ENCODE peak calls at places on chromosomes 7 and 10, in nine cellular contexts. One of them, this sample, is unnamed.

GRCh38 chr10:93542358-93542791 is 24.1 kb upstream of the FFAR4 start:
- DNase-seq in GM04504: no peak
- DNase-seq in effector memory CD8-positive, alpha-beta T cell: no peak
- DNase-seq in HEK293T: no peak
- DNase-seq in activated naive CD4-positive, alpha-beta T cell treated with anti-CD3 and anti-CD28 coated beads, Interleukin-2, amount 10 ng/mL, durations not matched to agents 7 days and 5 days: no peak
- DNase-seq in cardiac fibroblast: peak
- DNase-seq in iris pigment epithelial cell: no peak
- DNase-seq in spleen: no peak
- DNase-seq in upper lobe of right lung: no peak
- DNase-seq in this sample: peak

GRCh38 chr10:43307306-43307705 is 40.4 kb upstream of the RASGEF1A start:
- DNase-seq in HEK293T: no peak
- DNase-seq in iris pigment epithelial cell: no peak
- DNase-seq in upper lobe of right lung: no peak
- DNase-seq in GM04504: no peak
- DNase-seq in effector memory CD8-positive, alpha-beta T cell: no peak
- DNase-seq in spleen: no peak
- DNase-seq in cardiac fibroblast: no peak
- DNase-seq in activated naive CD4-positive, alpha-beta T cell treated with anti-CD3 and anti-CD28 coated beads, Interleukin-2, amount 10 ng/mL, durations not matched to agents 7 days and 5 days: no peak
- DNase-seq in this sample: no peak

GRCh38 chr7:128178611-128179010 is 62.5 kb upstream of the LEP start:
- DNase-seq in activated naive CD4-positive, alpha-beta T cell treated with anti-CD3 and anti-CD28 coated beads, Interleukin-2, amount 10 ng/mL, durations not matched to agents 7 days and 5 days: no peak
- DNase-seq in spleen: no peak
- DNase-seq in GM04504: no peak
- DNase-seq in effector memory CD8-positive, alpha-beta T cell: no peak
- DNase-seq in iris pigment epithelial cell: no peak
- DNase-seq in upper lobe of right lung: no peak
- DNase-seq in cardiac fibroblast: no peak
- DNase-seq in HEK293T: no peak
- DNase-seq in this sample: no peak

GRCh38 chr10:86649471-86650150 is 4.7 kb upstream of the OPN4 start:
- DNase-seq in upper lobe of right lung: no peak
- DNase-seq in HEK293T: no peak
- DNase-seq in spleen: peak
- DNase-seq in activated naive CD4-positive, alpha-beta T cell treated with anti-CD3 and anti-CD28 coated beads, Interleukin-2, amount 10 ng/mL, durations not matched to agents 7 days and 5 days: peak
- DNase-seq in GM04504: no peak
- DNase-seq in cardiac fibroblast: no peak
- DNase-seq in effector memory CD8-positive, alpha-beta T cell: no peak
- DNase-seq in iris pigment epithelial cell: no peak
- DNase-seq in this sample: no peak

GRCh38 chr10:44993922-44994751 is 6.6 kb upstream of the ZNF22 start:
- DNase-seq in activated naive CD4-positive, alpha-beta T cell treated with anti-CD3 and anti-CD28 coated beads, Interleukin-2, amount 10 ng/mL, durations not matched to agents 7 days and 5 days: no peak
- DNase-seq in GM04504: no peak
- DNase-seq in HEK293T: no peak
- DNase-seq in spleen: no peak
- DNase-seq in upper lobe of right lung: no peak
- DNase-seq in iris pigment epithelial cell: peak
- DNase-seq in cardiac fibroblast: peak
- DNase-seq in effector memory CD8-positive, alpha-beta T cell: no peak
- DNase-seq in this sample: peak

GRCh38 chr7:157362729-157363128 is 25.9 kb downstream of the DNAJB6 start:
- DNase-seq in HEK293T: no peak
- DNase-seq in upper lobe of right lung: no peak
- DNase-seq in spleen: no peak
- DNase-seq in activated naive CD4-positive, alpha-beta T cell treated with anti-CD3 and anti-CD28 coated beads, Interleukin-2, amount 10 ng/mL, durations not matched to agents 7 days and 5 days: no peak
- DNase-seq in cardiac fibroblast: no peak
- DNase-seq in iris pigment epithelial cell: no peak
- DNase-seq in GM04504: no peak
- DNase-seq in effector memory CD8-positive, alpha-beta T cell: no peak
- DNase-seq in this sample: no peak

GRCh38 chr7:51269321-51269720 is 47.3 kb downstream of the COBL start:
- DNase-seq in cardiac fibroblast: no peak
- DNase-seq in iris pigment epithelial cell: no peak
- DNase-seq in activated naive CD4-positive, alpha-beta T cell treated with anti-CD3 and anti-CD28 coated beads, Interleukin-2, amount 10 ng/mL, durations not matched to agents 7 days and 5 days: no peak
- DNase-seq in spleen: no peak
- DNase-seq in upper lobe of right lung: no peak
- DNase-seq in HEK293T: no peak
- DNase-seq in effector memory CD8-positive, alpha-beta T cell: no peak
- DNase-seq in GM04504: no peak
- DNase-seq in this sample: no peak

GRCh38 chr10:131657318-131657984 is 243.4 kb upstream of the PPP2R2D start:
- DNase-seq in spleen: peak
- DNase-seq in GM04504: no peak
- DNase-seq in iris pigment epithelial cell: no peak
- DNase-seq in HEK293T: no peak
- DNase-seq in cardiac fibroblast: no peak
- DNase-seq in activated naive CD4-positive, alpha-beta T cell treated with anti-CD3 and anti-CD28 coated beads, Interleukin-2, amount 10 ng/mL, durations not matched to agents 7 days and 5 days: no peak
- DNase-seq in upper lobe of right lung: peak
- DNase-seq in effector memory CD8-positive, alpha-beta T cell: no peak
- DNase-seq in this sample: no peak

GRCh38 chr10:88318803-88319202 is 264.3 kb downstream of the RNLS start:
- DNase-seq in spleen: no peak
- DNase-seq in cardiac fibroblast: no peak
- DNase-seq in HEK293T: peak
- DNase-seq in effector memory CD8-positive, alpha-beta T cell: no peak
- DNase-seq in iris pigment epithelial cell: peak
- DNase-seq in activated naive CD4-positive, alpha-beta T cell treated with anti-CD3 and anti-CD28 coated beads, Interleukin-2, amount 10 ng/mL, durations not matched to agents 7 days and 5 days: peak
- DNase-seq in GM04504: no peak
- DNase-seq in upper lobe of right lung: no peak
- DNase-seq in this sample: no peak

GRCh38 chr10:7111574-7111973 is 299.3 kb downstream of the SFMBT2 start:
- DNase-seq in upper lobe of right lung: no peak
- DNase-seq in iris pigment epithelial cell: peak
- DNase-seq in cardiac fibroblast: peak
- DNase-seq in GM04504: peak
- DNase-seq in effector memory CD8-positive, alpha-beta T cell: no peak
- DNase-seq in activated naive CD4-positive, alpha-beta T cell treated with anti-CD3 and anti-CD28 coated beads, Interleukin-2, amount 10 ng/mL, durations not matched to agents 7 days and 5 days: no peak
- DNase-seq in HEK293T: no peak
- DNase-seq in spleen: no peak
- DNase-seq in this sample: peak

GRCh38 chr10:18195060-18195799 is 55.0 kb downstream of the CACNB2 start:
- DNase-seq in cardiac fibroblast: peak
- DNase-seq in activated naive CD4-positive, alpha-beta T cell treated with anti-CD3 and anti-CD28 coated beads, Interleukin-2, amount 10 ng/mL, durations not matched to agents 7 days and 5 days: no peak
- DNase-seq in HEK293T: no peak
- DNase-seq in spleen: no peak
- DNase-seq in GM04504: no peak
- DNase-seq in upper lobe of right lung: no peak
- DNase-seq in effector memory CD8-positive, alpha-beta T cell: no peak
- DNase-seq in iris pigment epithelial cell: peak
- DNase-seq in this sample: peak

GRCh38 chr7:157080111-157080730 is 58.5 kb upstream of the UBE3C start:
- DNase-seq in iris pigment epithelial cell: no peak
- DNase-seq in effector memory CD8-positive, alpha-beta T cell: no peak
- DNase-seq in GM04504: no peak
- DNase-seq in spleen: peak
- DNase-seq in upper lobe of right lung: no peak
- DNase-seq in cardiac fibroblast: no peak
- DNase-seq in activated naive CD4-positive, alpha-beta T cell treated with anti-CD3 and anti-CD28 coated beads, Interleukin-2, amount 10 ng/mL, durations not matched to agents 7 days and 5 days: no peak
- DNase-seq in HEK293T: no peak
- DNase-seq in this sample: no peak

GRCh38 chr10:3716093-3716492 is 68.9 kb downstream of the KLF6 start:
- DNase-seq in cardiac fibroblast: peak
- DNase-seq in iris pigment epithelial cell: no peak
- DNase-seq in activated naive CD4-positive, alpha-beta T cell treated with anti-CD3 and anti-CD28 coated beads, Interleukin-2, amount 10 ng/mL, durations not matched to agents 7 days and 5 days: no peak
- DNase-seq in spleen: no peak
- DNase-seq in HEK293T: no peak
- DNase-seq in GM04504: no peak
- DNase-seq in upper lobe of right lung: no peak
- DNase-seq in effector memory CD8-positive, alpha-beta T cell: no peak
- DNase-seq in this sample: no peak

GRCh38 chr10:58625070-58625469 is 112.4 kb downstream of the BICC1 start:
- DNase-seq in spleen: no peak
- DNase-seq in activated naive CD4-positive, alpha-beta T cell treated with anti-CD3 and anti-CD28 coated beads, Interleukin-2, amount 10 ng/mL, durations not matched to agents 7 days and 5 days: no peak
- DNase-seq in cardiac fibroblast: peak
- DNase-seq in GM04504: peak
- DNase-seq in upper lobe of right lung: no peak
- DNase-seq in HEK293T: no peak
- DNase-seq in effector memory CD8-positive, alpha-beta T cell: no peak
- DNase-seq in iris pigment epithelial cell: peak
- DNase-seq in this sample: no peak

GRCh38 chr7:87369216-87369615 is 23.8 kb downstream of the CROT start:
- DNase-seq in spleen: no peak
- DNase-seq in cardiac fibroblast: no peak
- DNase-seq in effector memory CD8-positive, alpha-beta T cell: peak
- DNase-seq in iris pigment epithelial cell: no peak
- DNase-seq in HEK293T: no peak
- DNase-seq in GM04504: no peak
- DNase-seq in upper lobe of right lung: no peak
- DNase-seq in activated naive CD4-positive, alpha-beta T cell treated with anti-CD3 and anti-CD28 coated beads, Interleukin-2, amount 10 ng/mL, durations not matched to agents 7 days and 5 days: peak
- DNase-seq in this sample: no peak

GRCh38 chr7:99597762-99598501 is at the start of gene TMEM225B:
- DNase-seq in spleen: no peak
- DNase-seq in GM04504: no peak
- DNase-seq in effector memory CD8-positive, alpha-beta T cell: no peak
- DNase-seq in cardiac fibroblast: no peak
- DNase-seq in HEK293T: no peak
- DNase-seq in activated naive CD4-positive, alpha-beta T cell treated with anti-CD3 and anti-CD28 coated beads, Interleukin-2, amount 10 ng/mL, durations not matched to agents 7 days and 5 days: peak
- DNase-seq in iris pigment epithelial cell: no peak
- DNase-seq in upper lobe of right lung: no peak
- DNase-seq in this sample: no peak

GRCh38 chr7:29154076-29154475 is 7.7 kb upstream of the CPVL start:
- DNase-seq in iris pigment epithelial cell: no peak
- DNase-seq in upper lobe of right lung: no peak
- DNase-seq in HEK293T: no peak
- DNase-seq in effector memory CD8-positive, alpha-beta T cell: no peak
- DNase-seq in activated naive CD4-positive, alpha-beta T cell treated with anti-CD3 and anti-CD28 coated beads, Interleukin-2, amount 10 ng/mL, durations not matched to agents 7 days and 5 days: no peak
- DNase-seq in cardiac fibroblast: no peak
- DNase-seq in GM04504: no peak
- DNase-seq in spleen: no peak
- DNase-seq in this sample: no peak

GRCh38 chr10:119406888-119407777 is 135.4 kb downstream of the RGS10 start:
- DNase-seq in effector memory CD8-positive, alpha-beta T cell: no peak
- DNase-seq in iris pigment epithelial cell: no peak
- DNase-seq in activated naive CD4-positive, alpha-beta T cell treated with anti-CD3 and anti-CD28 coated beads, Interleukin-2, amount 10 ng/mL, durations not matched to agents 7 days and 5 days: no peak
- DNase-seq in upper lobe of right lung: no peak
- DNase-seq in GM04504: no peak
- DNase-seq in cardiac fibroblast: no peak
- DNase-seq in spleen: no peak
- DNase-seq in HEK293T: no peak
- DNase-seq in this sample: peak

GRCh38 chr7:24955313-24955712 is 24.7 kb downstream of the OSBPL3 start:
- DNase-seq in activated naive CD4-positive, alpha-beta T cell treated with anti-CD3 and anti-CD28 coated beads, Interleukin-2, amount 10 ng/mL, durations not matched to agents 7 days and 5 days: no peak
- DNase-seq in HEK293T: no peak
- DNase-seq in cardiac fibroblast: no peak
- DNase-seq in iris pigment epithelial cell: no peak
- DNase-seq in GM04504: no peak
- DNase-seq in upper lobe of right lung: no peak
- DNase-seq in effector memory CD8-positive, alpha-beta T cell: no peak
- DNase-seq in spleen: no peak
- DNase-seq in this sample: no peak

GRCh38 chr10:114083040-114083439 is 39.4 kb downstream of the ADRB1 start:
- DNase-seq in effector memory CD8-positive, alpha-beta T cell: no peak
- DNase-seq in activated naive CD4-positive, alpha-beta T cell treated with anti-CD3 and anti-CD28 coated beads, Interleukin-2, amount 10 ng/mL, durations not matched to agents 7 days and 5 days: peak
- DNase-seq in HEK293T: no peak
- DNase-seq in iris pigment epithelial cell: no peak
- DNase-seq in GM04504: no peak
- DNase-seq in spleen: no peak
- DNase-seq in upper lobe of right lung: no peak
- DNase-seq in cardiac fibroblast: no peak
- DNase-seq in this sample: no peak

GRCh38 chr7:157397036-157397720 is 60.4 kb downstream of the DNAJB6 start:
- DNase-seq in spleen: no peak
- DNase-seq in activated naive CD4-positive, alpha-beta T cell treated with anti-CD3 and anti-CD28 coated beads, Interleukin-2, amount 10 ng/mL, durations not matched to agents 7 days and 5 days: no peak
- DNase-seq in HEK293T: no peak
- DNase-seq in cardiac fibroblast: no peak
- DNase-seq in iris pigment epithelial cell: no peak
- DNase-seq in effector memory CD8-positive, alpha-beta T cell: no peak
- DNase-seq in upper lobe of right lung: no peak
- DNase-seq in GM04504: no peak
- DNase-seq in this sample: no peak

GRCh38 chr10:102409604-102410426 is 8.8 kb downstream of the PSD start:
- DNase-seq in activated naive CD4-positive, alpha-beta T cell treated with anti-CD3 and anti-CD28 coated beads, Interleukin-2, amount 10 ng/mL, durations not matched to agents 7 days and 5 days: no peak
- DNase-seq in effector memory CD8-positive, alpha-beta T cell: no peak
- DNase-seq in GM04504: no peak
- DNase-seq in HEK293T: no peak
- DNase-seq in cardiac fibroblast: no peak
- DNase-seq in upper lobe of right lung: no peak
- DNase-seq in iris pigment epithelial cell: peak
- DNase-seq in spleen: no peak
- DNase-seq in this sample: peak

This sample was measured in mesenchymal stem cell.